ENCODE peak calls at places on chromosomes 2 and 18, in four cellular contexts. X, O, Z and V are unnamed samples.

GRCh38 chr2:219844756-219845155 is 217.3 kb downstream of the SLC4A3 start:
- DNase-seq in X (no peak), O (no peak), Z (no peak), V (no peak)

GRCh38 chr18:7116001-7116831 is 1.4 kb downstream of the LAMA1 start:
- DNase-seq in X (no peak), O (no peak), Z (no peak), V (no peak)

GRCh38 chr2:180033993-180034894 is 27.1 kb upstream of the CWC22 start:
- DNase-seq in X (no peak), O (no peak), Z (no peak), V (no peak)

GRCh38 chr2:98463551-98463971 is 18.9 kb downstream of the INPP4A start:
- DNase-seq in X (no peak), O (no peak), Z (no peak), V (no peak)

GRCh38 chr18:4444306-4444705 is 10.8 kb downstream of the DLGAP1 start:
- DNase-seq in X (no peak), O (no peak), Z (no peak), V (no peak)

GRCh38 chr2:241237949-241238371 is 49.5 kb downstream of the ANO7 start:
- DNase-seq in X (no peak), O (no peak), Z (no peak), V (no peak)

GRCh38 chr18:54261894-54262293 is 7.4 kb upstream of the POLI start:
- DNase-seq in X (no peak), O (peak), Z (no peak), V (no peak)

GRCh38 chr2:36561223-36561944 is 36.6 kb downstream of the FEZ2 start:
- DNase-seq in X (no peak), O (peak), Z (peak), V (peak)

GRCh38 chr2:3142961-3143571 is 234.6 kb downstream of the EIPR1 start:
- DNase-seq in X (peak), O (peak), Z (no peak), V (no peak)

GRCh38 chr2:179936654-179937053 is 70.4 kb downstream of the CWC22 start:
- DNase-seq in X (peak), O (peak), Z (peak), V (no peak)

GRCh38 chr2:108220942-108221541 is 18.7 kb upstream of the SULT1C3 start:
- DNase-seq in X (peak), O (no peak), Z (no peak), V (no peak)

GRCh38 chr18:55781481-55781957 is 193.5 kb upstream of the TCF4 start:
- DNase-seq in X (peak), O (peak), Z (no peak), V (no peak)

GRCh38 chr2:10410001-10410671 is 38.0 kb downstream of the ODC1 start:
- DNase-seq in X (no peak), O (peak), Z (no peak), V (no peak)

DNA sequence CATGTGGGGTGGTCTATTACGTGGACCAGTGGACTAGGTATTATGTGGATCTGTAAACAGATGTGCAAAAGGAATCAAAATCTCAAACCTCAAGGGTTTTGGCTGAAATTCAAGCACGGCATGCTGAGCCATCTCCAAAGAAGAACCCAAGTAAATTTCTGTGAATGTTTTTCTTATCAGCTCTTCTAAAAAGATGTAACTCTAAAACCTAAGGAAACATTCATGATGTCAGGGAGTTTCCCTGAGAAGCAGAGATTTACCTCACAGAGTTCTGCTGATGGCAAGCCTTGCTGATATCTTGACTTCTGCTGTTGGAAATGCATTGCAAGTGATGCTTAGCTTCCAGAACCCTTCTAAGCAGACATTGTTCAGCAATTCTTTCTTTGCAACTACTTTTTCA is 21.6 kb downstream of the DSG4 start:
- DNase-seq in X (no peak), O (no peak), Z (no peak), V (no peak)
- TF ChIP-seq POLR2A in X (no peak), O (no peak), Z (no peak), V (no peak)

GRCh38 chr2:55247025-55247424 is 14.5 kb downstream of the RPS27A start:
- DNase-seq in X (no peak), O (no peak), Z (no peak), V (no peak)

GRCh38 chr2:55242617-55243016 is 10.1 kb downstream of the RPS27A start:
- DNase-seq in X (no peak), O (no peak), Z (no peak), V (no peak)

GRCh38 chr2:55239656-55240222 is 7.3 kb downstream of the RPS27A start:
- DNase-seq in X (no peak), O (no peak), Z (no peak), V (no peak)

DNA sequence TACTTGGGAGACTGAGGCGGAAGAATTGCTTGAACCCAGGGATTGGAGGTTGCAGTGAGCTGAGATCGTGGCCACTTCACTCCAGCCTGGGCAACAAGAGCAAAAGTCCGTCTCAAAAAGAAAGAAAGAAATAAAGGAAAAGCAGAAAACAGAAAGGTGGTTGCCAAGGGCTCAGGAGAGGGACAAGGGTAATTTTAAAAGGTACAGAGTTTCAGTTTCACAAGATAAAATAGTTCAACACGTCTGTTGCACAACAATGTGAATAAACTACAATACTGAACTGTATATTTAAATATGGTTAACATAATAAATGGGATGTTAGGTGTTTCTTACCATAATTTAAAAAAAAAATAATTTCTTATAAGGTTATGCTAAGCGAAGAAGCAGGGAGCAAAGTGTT is 12.9 kb downstream of the RPS27A start:
- DNase-seq in X (no peak), O (no peak), Z (no peak), V (no peak)
- TF ChIP-seq POLR2A in X (no peak), O (no peak), Z (no peak), V (no peak)

DNA sequence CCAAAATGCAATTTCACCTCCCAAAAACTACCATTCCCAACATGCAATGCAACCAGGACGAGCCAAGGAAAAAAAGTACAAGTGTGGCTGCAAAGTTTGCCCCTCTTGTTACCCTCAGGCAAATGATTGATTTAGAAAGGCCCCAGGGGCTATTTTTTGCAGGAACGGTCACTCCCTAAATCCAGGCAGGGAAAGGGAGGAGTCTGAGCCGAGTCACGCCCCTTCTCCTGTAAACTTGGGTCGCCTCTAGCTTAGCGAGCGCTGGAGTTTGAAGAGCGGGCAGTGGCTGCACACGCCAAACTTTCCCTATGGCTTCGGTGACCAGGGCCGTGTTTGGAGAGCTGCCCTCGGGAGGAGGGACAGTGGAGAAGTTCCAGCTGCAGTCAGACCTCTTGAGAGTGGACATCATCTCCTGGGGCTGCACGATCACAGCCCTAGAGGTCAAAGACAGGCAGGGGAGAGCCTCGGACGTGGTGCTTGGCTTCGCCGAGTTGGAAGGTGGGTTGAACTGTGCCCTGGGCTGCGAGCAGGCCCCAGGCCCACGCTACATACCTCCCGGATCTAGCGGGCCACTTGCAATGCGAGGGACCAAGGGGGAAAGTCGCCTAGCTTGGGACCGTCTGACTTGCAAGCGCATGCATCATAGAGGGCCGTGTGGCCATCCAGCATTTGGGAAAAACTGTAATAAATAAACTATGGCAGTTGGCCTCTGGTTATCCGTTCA is at the start of gene GALM:
- DNase-seq in X (peak), O (peak), Z (peak), V (peak)
- TF ChIP-seq POLR2A in X (peak), O (peak), Z (peak), V (no peak)

GRCh38 chr2:212871597-212871996 is 279.8 kb downstream of the IKZF2 start:
- DNase-seq in X (no peak), O (no peak), Z (no peak), V (no peak)
- TF ChIP-seq POLR2A in X (no peak), O (no peak), Z (no peak), V (no peak)

DNA sequence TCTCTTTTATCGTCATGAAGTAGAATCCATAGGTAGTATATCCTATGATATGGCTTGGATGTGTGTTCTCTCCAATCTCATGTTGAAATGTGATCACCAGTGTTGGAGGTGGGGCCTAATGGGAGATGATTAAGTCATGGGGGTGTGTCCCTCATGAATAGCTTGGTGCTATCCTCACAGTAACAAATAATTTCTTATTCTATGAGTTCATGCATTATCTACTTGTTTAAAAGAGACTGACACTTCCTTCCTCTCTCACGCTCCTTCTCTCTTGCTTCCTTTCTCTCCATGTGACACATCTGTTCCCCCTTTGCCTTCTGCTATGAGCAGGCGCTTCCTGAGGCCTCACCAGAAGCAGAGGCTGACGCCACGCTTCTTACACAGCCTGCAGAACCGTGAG is 165.6 kb downstream of the MREG start:
- DNase-seq in X (no peak), O (no peak), Z (no peak), V (no peak)
- TF ChIP-seq POLR2A in X (no peak), O (no peak), Z (no peak), V (no peak)